ENCODE peak calls at places on chromosomes 6 and 20, in ten cellular contexts. C, B, V, G, W, Y, A, O, N and Z are unnamed samples.
A peak's percentile ranks its signal among the peaks of the same experiment; 100 is the strongest.

GRCh38 chr6:14117158-14118090 is at the start of gene CD83:
- DNase-seq in C (peak; percentile 80), B (peak; percentile 25), V (peak; percentile 70), G (peak; percentile 78), W (peak; percentile 87), Y (peak; percentile 64), A (no peak), O (peak; percentile 81), N (peak; percentile 78), Z (peak; percentile 60)

GRCh38 chr6:1603708-1604346 is 5.9 kb upstream of the FOXC1 start:
- DNase-seq in C (no peak), B (no peak), V (no peak), G (no peak), W (no peak), Y (no peak), A (no peak), O (no peak), N (no peak), Z (no peak)

GRCh38 chr20:25058797-25059486 is 1.0 kb upstream of the ACSS1 start:
- DNase-seq in C (peak; percentile 39), B (no peak), V (no peak), G (no peak), W (no peak), Y (no peak), A (no peak), O (no peak), N (no peak), Z (peak; percentile 25)

GRCh38 chr6:144899161-144899560 is 614.0 kb downstream of the UTRN start:
- DNase-seq in C (no peak), B (no peak), V (no peak), G (no peak), W (no peak), Y (no peak), A (no peak), O (no peak), N (no peak), Z (no peak)

GRCh38 chr6:11847515-11848244 is 69.1 kb upstream of the ADTRP start:
- DNase-seq in C (no peak), B (no peak), V (no peak), G (no peak), W (no peak), Y (peak; percentile 10), A (no peak), O (no peak), N (no peak), Z (no peak)

GRCh38 chr6:73058736-73059135 is 166.6 kb downstream of the KHDC1L start:
- DNase-seq in C (no peak), B (no peak), V (no peak), G (no peak), W (no peak), Y (no peak), A (no peak), O (no peak), N (no peak), Z (no peak)

GRCh38 chr6:28816909-28817807 is 106.6 kb downstream of the TRIM27 start:
- DNase-seq in C (no peak), B (no peak), V (peak; percentile 45), G (peak; percentile 70), W (no peak), Y (peak; percentile 83), A (peak; percentile 65), O (no peak), N (no peak), Z (peak; percentile 77)

GRCh38 chr6:116266803-116267202 is 12.9 kb downstream of the TSPYL1 start:
- DNase-seq in C (no peak), B (no peak), V (no peak), G (no peak), W (no peak), Y (no peak), A (no peak), O (no peak), N (no peak), Z (no peak)

GRCh38 chr6:170346649-170347048 is 40.1 kb downstream of the FAM120B start:
- DNase-seq in C (no peak), B (no peak), V (no peak), G (no peak), W (no peak), Y (no peak), A (no peak), O (no peak), N (no peak), Z (no peak)

GRCh38 chr6:35558571-35558970 is 45.9 kb upstream of the TULP1 start:
- DNase-seq in C (no peak), B (no peak), V (no peak), G (peak; percentile 28), W (no peak), Y (no peak), A (no peak), O (no peak), N (no peak), Z (no peak)

GRCh38 chr20:37880726-37881591 is 22.0 kb upstream of the VSTM2L start:
- DNase-seq in C (peak; percentile 87), B (peak; percentile 79), V (no peak), G (no peak), W (peak; percentile 93), Y (no peak), A (no peak), O (no peak), N (no peak), Z (peak; percentile 48)

GRCh38 chr20:17648306-17648646 is 33.8 kb downstream of the RRBP1 start:
- DNase-seq in C (peak; percentile 51), B (no peak), V (no peak), G (no peak), W (peak; percentile 59), Y (no peak), A (no peak), O (no peak), N (no peak), Z (no peak)

GRCh38 chr6:79824231-79824630 is 123.1 kb downstream of the ELOVL4 start:
- DNase-seq in C (no peak), B (no peak), V (no peak), G (no peak), W (no peak), Y (no peak), A (no peak), O (no peak), N (no peak), Z (no peak)

GRCh38 chr6:170100046-170100445 is 190.8 kb downstream of the DLL1 start:
- DNase-seq in C (no peak), B (no peak), V (no peak), G (no peak), W (peak; percentile 7), Y (no peak), A (no peak), O (no peak), N (no peak), Z (no peak)

GRCh38 chr6:132764370-132764769 is 6.7 kb upstream of the VNN2 start:
- DNase-seq in C (peak; percentile 55), B (no peak), V (peak; percentile 18), G (no peak), W (peak; percentile 51), Y (no peak), A (no peak), O (no peak), N (no peak), Z (no peak)

GRCh38 chr6:33406161-33406560 is 4.7 kb upstream of the PHF1 start:
- DNase-seq in C (no peak), B (no peak), V (no peak), G (no peak), W (no peak), Y (no peak), A (no peak), O (no peak), N (no peak), Z (no peak)

GRCh38 chr6:118783931-118784528 is 109.9 kb upstream of the ASF1A start:
- DNase-seq in C (no peak), B (no peak), V (no peak), G (no peak), W (no peak), Y (no peak), A (peak; percentile 56), O (no peak), N (no peak), Z (no peak)

GRCh38 chr6:145289573-145289972 is 445.7 kb downstream of the EPM2A start:
- DNase-seq in C (no peak), B (no peak), V (no peak), G (no peak), W (no peak), Y (no peak), A (no peak), O (no peak), N (no peak), Z (no peak)

GRCh38 chr20:63284544-63284949 is 8.4 kb upstream of the COL20A1 start:
- DNase-seq in C (no peak), B (no peak), V (no peak), G (no peak), W (no peak), Y (no peak), A (no peak), O (no peak), N (no peak), Z (no peak)

GRCh38 chr20:32646486-32646885 is 27.3 kb downstream of the C20orf203 start:
- DNase-seq in C (no peak), B (no peak), V (no peak), G (no peak), W (no peak), Y (no peak), A (no peak), O (no peak), N (no peak), Z (no peak)

GRCh38 chr6:115721564-115721963 is 339.1 kb downstream of the FRK start:
- DNase-seq in C (no peak), B (no peak), V (no peak), G (no peak), W (no peak), Y (no peak), A (no peak), O (no peak), N (no peak), Z (no peak)

GRCh38 chr20:48398506-48399449 is 429.0 kb downstream of the PREX1 start:
- DNase-seq in C (no peak), B (no peak), V (peak; percentile 34), G (no peak), W (no peak), Y (no peak), A (peak; percentile 78), O (no peak), N (no peak), Z (no peak)

GRCh38 chr20:32631916-32632460 is 41.8 kb downstream of the C20orf203 start:
- DNase-seq in C (no peak), B (no peak), V (no peak), G (no peak), W (no peak), Y (no peak), A (no peak), O (no peak), N (no peak), Z (no peak)

GRCh38 chr6:168123165-168123911 is 44.3 kb upstream of the FRMD1 start:
- DNase-seq in C (no peak), B (no peak), V (no peak), G (no peak), W (no peak), Y (no peak), A (no peak), O (no peak), N (no peak), Z (no peak)

GRCh38 chr6:40138273-40138720 is 204.0 kb upstream of the MOCS1 start:
- DNase-seq in C (no peak), B (no peak), V (no peak), G (no peak), W (no peak), Y (no peak), A (no peak), O (no peak), N (no peak), Z (no peak)

GRCh38 chr20:38217791-38218565 is 42.6 kb downstream of the KIAA1755 start:
- DNase-seq in C (peak; percentile 82), B (no peak), V (no peak), G (no peak), W (peak; percentile 65), Y (peak; percentile 57), A (no peak), O (no peak), N (no peak), Z (no peak)

GRCh38 chr6:134520181-134521115 is 202.5 kb upstream of the SGK1 start:
- DNase-seq in C (no peak), B (no peak), V (no peak), G (no peak), W (no peak), Y (no peak), A (no peak), O (no peak), N (no peak), Z (no peak)

GRCh38 chr20:32623667-32624157 is 38.6 kb upstream of the NOL4L start:
- DNase-seq in C (no peak), B (no peak), V (peak; percentile 48), G (no peak), W (no peak), Y (peak; percentile 32), A (no peak), O (no peak), N (no peak), Z (no peak)